ENCODE peak calls at places on chromosome 2, in six cellular contexts. H is sciatic nerve, Y is fibroblast of the conjunctiva, S is body of pancreas, X is transverse colon, T is GM23248. W is an unnamed sample.

GRCh38 chr2:109382946-109383345 is 230.8 kb downstream of the SEPTIN10 start:
- DNase-seq in X (peak), T (peak), S (peak), Y (peak), H (peak), W (peak)

GRCh38 chr2:23411752-23412431 is 26.9 kb downstream of the KLHL29 start:
- DNase-seq in H (no peak), Y (peak), S (no peak), X (no peak), T (peak), W (no peak)

GRCh38 chr2:145094353-145094752 is 574.4 kb upstream of the ZEB2 start:
- DNase-seq in Y (no peak), S (no peak), T (peak), H (no peak), X (no peak), W (no peak)

GRCh38 chr2:242036653-242036950 is 167.1 kb downstream of the RTP5 start:
- DNase-seq in T (no peak), H (peak), X (no peak), S (no peak), Y (no peak), W (no peak)

GRCh38 chr2:196268538-196269338 is 97.4 kb upstream of the STK17B start:
- DNase-seq in X (peak), H (no peak), T (no peak), Y (no peak), S (no peak), W (no peak)

GRCh38 chr2:174753038-174753633 is 11.1 kb downstream of the CHRNA1 start:
- DNase-seq in Y (no peak), X (no peak), H (no peak), T (no peak), S (no peak), W (no peak)

GRCh38 chr2:172988728-172989127 is 86.9 kb upstream of the MAP3K20 start:
- DNase-seq in Y (no peak), H (no peak), X (no peak), T (no peak), S (no peak), W (no peak)

GRCh38 chr2:173355132-173355865 is 627 bp downstream of the CDCA7 start:
- DNase-seq in X (peak), T (peak), Y (peak), H (peak), S (peak), W (peak)